ENCODE peak calls at places on chromosome 2, in ten cellular contexts. One of them, this sample, is unnamed.

GRCh38 chr2:1233280-1233679 is 180.0 kb upstream of the TPO start:
- DNase-seq in mesothelial cell of epicardium: no peak
- DNase-seq in activated CD8-positive, alpha-beta memory T cell treated with anti-CD3 and anti-CD28 coated beads, Interleukin-2, amount 50 U/mL, for 4 hours: no peak
- DNase-seq in ureter: no peak
- DNase-seq in stromal cell of bone marrow: no peak
- DNase-seq in stimulated activated CD8-positive, alpha-beta memory T cell treated with anti-CD3 and anti-CD28 coated beads, Interleukin-15, amount 100 ng/mL, for 24 hours: no peak
- DNase-seq in LoVo: no peak
- DNase-seq in heart left ventricle: no peak
- DNase-seq in T47D: no peak
- DNase-seq in SIG-M5: no peak
- DNase-seq in this sample: no peak

GRCh38 chr2:71896385-71897144 is 251.1 kb downstream of the CYP26B1 start:
- DNase-seq in mesothelial cell of epicardium: no peak
- DNase-seq in activated CD8-positive, alpha-beta memory T cell treated with anti-CD3 and anti-CD28 coated beads, Interleukin-2, amount 50 U/mL, for 4 hours: no peak
- DNase-seq in T47D: no peak
- DNase-seq in LoVo: no peak
- DNase-seq in SIG-M5: no peak
- DNase-seq in stimulated activated CD8-positive, alpha-beta memory T cell treated with anti-CD3 and anti-CD28 coated beads, Interleukin-15, amount 100 ng/mL, for 24 hours: no peak
- DNase-seq in ureter: no peak
- DNase-seq in stromal cell of bone marrow: no peak
- DNase-seq in heart left ventricle: no peak
- DNase-seq in this sample: no peak

GRCh38 chr2:72106978-72107377 is 40.7 kb downstream of the CYP26B1 start:
- DNase-seq in ureter: no peak
- DNase-seq in stromal cell of bone marrow: no peak
- DNase-seq in activated CD8-positive, alpha-beta memory T cell treated with anti-CD3 and anti-CD28 coated beads, Interleukin-2, amount 50 U/mL, for 4 hours: no peak
- DNase-seq in heart left ventricle: no peak
- DNase-seq in mesothelial cell of epicardium: no peak
- DNase-seq in stimulated activated CD8-positive, alpha-beta memory T cell treated with anti-CD3 and anti-CD28 coated beads, Interleukin-15, amount 100 ng/mL, for 24 hours: no peak
- DNase-seq in T47D: no peak
- DNase-seq in SIG-M5: no peak
- DNase-seq in LoVo: no peak
- DNase-seq in this sample: no peak

GRCh38 chr2:46042207-46042637 is 255.0 kb upstream of the EPAS1 start:
- DNase-seq in T47D: peak; percentile 14
- DNase-seq in stimulated activated CD8-positive, alpha-beta memory T cell treated with anti-CD3 and anti-CD28 coated beads, Interleukin-15, amount 100 ng/mL, for 24 hours: no peak
- DNase-seq in LoVo: no peak
- DNase-seq in stromal cell of bone marrow: no peak
- DNase-seq in heart left ventricle: no peak
- DNase-seq in mesothelial cell of epicardium: no peak
- DNase-seq in SIG-M5: no peak
- DNase-seq in ureter: no peak
- DNase-seq in activated CD8-positive, alpha-beta memory T cell treated with anti-CD3 and anti-CD28 coated beads, Interleukin-2, amount 50 U/mL, for 4 hours: no peak
- DNase-seq in this sample: no peak

GRCh38 chr2:197198890-197199289 is 111.7 kb downstream of the ANKRD44 start:
- DNase-seq in activated CD8-positive, alpha-beta memory T cell treated with anti-CD3 and anti-CD28 coated beads, Interleukin-2, amount 50 U/mL, for 4 hours: peak; percentile 78
- DNase-seq in mesothelial cell of epicardium: no peak
- DNase-seq in SIG-M5: peak; percentile 90
- DNase-seq in stimulated activated CD8-positive, alpha-beta memory T cell treated with anti-CD3 and anti-CD28 coated beads, Interleukin-15, amount 100 ng/mL, for 24 hours: peak; percentile 39
- DNase-seq in ureter: peak; percentile 61
- DNase-seq in stromal cell of bone marrow: no peak
- DNase-seq in heart left ventricle: peak; percentile 55
- DNase-seq in LoVo: no peak
- DNase-seq in T47D: no peak
- DNase-seq in this sample: peak; percentile 99

GRCh38 chr2:44257781-44258180 is 17.5 kb upstream of the SLC3A1 start:
- DNase-seq in activated CD8-positive, alpha-beta memory T cell treated with anti-CD3 and anti-CD28 coated beads, Interleukin-2, amount 50 U/mL, for 4 hours: no peak
- DNase-seq in stromal cell of bone marrow: no peak
- DNase-seq in stimulated activated CD8-positive, alpha-beta memory T cell treated with anti-CD3 and anti-CD28 coated beads, Interleukin-15, amount 100 ng/mL, for 24 hours: no peak
- DNase-seq in heart left ventricle: no peak
- DNase-seq in SIG-M5: no peak
- DNase-seq in ureter: no peak
- DNase-seq in LoVo: no peak
- DNase-seq in mesothelial cell of epicardium: no peak
- DNase-seq in T47D: no peak
- DNase-seq in this sample: no peak

GRCh38 chr2:213237251-213237650 is 47.0 kb upstream of the SPAG16 start:
- DNase-seq in activated CD8-positive, alpha-beta memory T cell treated with anti-CD3 and anti-CD28 coated beads, Interleukin-2, amount 50 U/mL, for 4 hours: no peak
- DNase-seq in mesothelial cell of epicardium: no peak
- DNase-seq in stromal cell of bone marrow: no peak
- DNase-seq in LoVo: no peak
- DNase-seq in ureter: no peak
- DNase-seq in SIG-M5: no peak
- DNase-seq in stimulated activated CD8-positive, alpha-beta memory T cell treated with anti-CD3 and anti-CD28 coated beads, Interleukin-15, amount 100 ng/mL, for 24 hours: no peak
- DNase-seq in heart left ventricle: no peak
- DNase-seq in T47D: no peak
- DNase-seq in this sample: no peak

GRCh38 chr2:239189711-239190131 is 211.1 kb downstream of the HDAC4 start:
- DNase-seq in stromal cell of bone marrow: no peak
- DNase-seq in heart left ventricle: no peak
- DNase-seq in activated CD8-positive, alpha-beta memory T cell treated with anti-CD3 and anti-CD28 coated beads, Interleukin-2, amount 50 U/mL, for 4 hours: peak; percentile 11
- DNase-seq in SIG-M5: no peak
- DNase-seq in stimulated activated CD8-positive, alpha-beta memory T cell treated with anti-CD3 and anti-CD28 coated beads, Interleukin-15, amount 100 ng/mL, for 24 hours: no peak
- DNase-seq in ureter: no peak
- DNase-seq in T47D: no peak
- DNase-seq in mesothelial cell of epicardium: peak; percentile 29
- DNase-seq in LoVo: no peak
- DNase-seq in this sample: no peak